ENCODE peak calls at places on chromosome 14, in eight cellular contexts. Y is upper lobe of right lung, N is astrocyte of the spinal cord, E is WERI-Rb-1, R is cardiac fibroblast, K is psoas muscle, A is heart left ventricle, Q is RWPE1. C is an unnamed sample.

GRCh38 chr14:96574633-96575191 is 72.5 kb downstream of the PAPOLA start:
- DNase-seq in R (peak; percentile 84), Y (no peak), N (peak; percentile 70), E (no peak), A (no peak), K (no peak), Q (peak; percentile 32), C (no peak)

GRCh38 chr14:100374891-100375272 is 51.7 kb downstream of the SLC25A47 start:
- DNase-seq in E (no peak), A (no peak), Q (no peak), K (no peak), Y (no peak), R (peak; percentile 35), N (peak; percentile 12), C (no peak)

GRCh38 chr14:95993768-95994592 is 45.2 kb upstream of the C14orf132 start:
- DNase-seq in K (no peak), E (peak; percentile 28), Y (no peak), R (peak; percentile 67), N (peak; percentile 53), Q (peak; percentile 66), A (peak; percentile 8), C (peak; percentile 27)

GRCh38 chr14:104724407-104724980 is 465 bp downstream of the ADSS1 start:
- DNase-seq in Y (peak; percentile 81), E (peak; percentile 40), N (no peak), K (peak; percentile 83), R (no peak), Q (no peak), A (peak; percentile 78), C (no peak)

GRCh38 chr14:75422169-75422568 is 5.7 kb upstream of the JDP2 start:
- DNase-seq in A (no peak), R (peak; percentile 88), Y (no peak), Q (peak; percentile 76), E (no peak), N (peak; percentile 44), K (no peak), C (no peak)

GRCh38 chr14:71139058-71139946 is 232.0 kb downstream of the PCNX1 start:
- DNase-seq in E (peak; percentile 53), K (peak; percentile 25), N (peak; percentile 56), Q (peak; percentile 63), R (peak; percentile 77), Y (peak; percentile 73), A (peak; percentile 36), C (peak; percentile 40)

GRCh38 chr14:70921669-70922068 is 14.4 kb downstream of the PCNX1 start:
- DNase-seq in Y (no peak), E (no peak), Q (peak; percentile 42), N (no peak), A (no peak), R (peak; percentile 44), K (no peak), C (no peak)

GRCh38 chr14:92519246-92520101 is 5.9 kb downstream of the RIN3 start:
- DNase-seq in Q (no peak), R (no peak), E (no peak), N (no peak), A (no peak), K (no peak), Y (no peak), C (no peak)

GRCh38 chr14:21056520-21057163 is 980 bp upstream of the RNASE8 start:
- DNase-seq in Y (no peak), R (peak; percentile 46), K (no peak), A (no peak), N (no peak), E (no peak), Q (no peak), C (no peak)

GRCh38 chr14:70201994-70202393 is 13.2 kb upstream of the SLC8A3 start:
- DNase-seq in N (no peak), R (no peak), Y (no peak), A (no peak), K (no peak), Q (no peak), E (no peak), C (no peak)

GRCh38 chr14:20998674-20999366 is at the start of gene SLC39A2:
- DNase-seq in Q (peak; percentile 42), R (peak; percentile 66), A (no peak), Y (no peak), E (no peak), N (peak; percentile 79), K (peak; percentile 52), C (no peak)

GRCh38 chr14:64760146-64760755 is 56.0 kb downstream of the PLEKHG3 start:
- DNase-seq in A (no peak), K (peak; percentile 61), Y (peak; percentile 77), N (peak; percentile 41), E (peak; percentile 76), R (peak; percentile 61), Q (peak; percentile 61), C (peak; percentile 57)

DNA sequence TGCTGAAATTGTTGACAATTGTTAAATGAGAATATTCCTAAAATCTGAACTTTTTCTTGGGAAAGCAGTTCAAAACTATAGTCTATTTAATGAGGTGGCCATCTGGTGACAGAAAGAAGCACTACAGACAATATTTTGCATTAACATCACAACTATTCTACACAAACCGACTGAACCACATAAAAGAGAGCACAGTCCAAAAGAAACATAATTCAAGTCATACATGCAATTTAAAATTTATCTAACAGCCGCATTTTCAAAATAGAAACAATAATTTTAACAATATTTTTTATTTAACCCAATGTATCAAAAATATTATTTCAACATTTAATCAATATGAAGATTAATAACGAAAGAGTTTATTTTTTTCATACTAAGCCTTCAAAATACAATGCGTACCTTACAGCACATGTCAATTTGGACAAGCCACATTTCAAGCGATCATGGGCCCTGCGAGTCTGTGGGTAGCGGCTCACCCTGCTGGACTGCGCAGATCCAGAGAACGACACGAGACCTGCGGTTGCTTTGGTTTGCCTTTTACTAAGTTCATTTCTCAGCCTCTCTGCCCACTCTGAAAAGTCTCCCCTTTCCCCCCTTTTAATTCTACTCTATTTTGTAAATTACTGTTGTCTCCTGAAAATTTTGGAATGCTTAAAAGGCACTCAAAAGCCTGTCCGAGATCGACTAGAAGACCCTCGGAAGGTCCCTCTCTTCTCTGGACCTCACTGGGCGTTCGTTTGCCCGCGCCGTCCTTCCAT is 941 bp upstream of the LRRC9 start:
- DNase-seq in Q (peak; percentile 44), E (peak; percentile 37), N (peak; percentile 55), R (peak; percentile 57), A (peak; percentile 9), Y (no peak), K (peak; percentile 14), C (no peak)
- TF ChIP-seq CTCF in Q (peak; percentile 73), E (peak; percentile 6), N (peak; percentile 41), R (peak; percentile 37), A (peak; percentile 16), Y (peak; percentile 40), K (peak; percentile 44), C (peak; percentile 64)

GRCh38 chr14:77097006-77097688 is 911 bp upstream of the CIPC start:
- DNase-seq in Y (no peak), K (no peak), E (no peak), N (peak; percentile 45), R (peak; percentile 57), A (no peak), Q (no peak), C (no peak)

GRCh38 chr14:77100961-77101360 is 2.9 kb downstream of the CIPC start:
- DNase-seq in Y (no peak), K (no peak), R (peak; percentile 16), E (no peak), N (no peak), A (no peak), Q (no peak), C (no peak)

GRCh38 chr14:77098470-77099353 is 654 bp downstream of the CIPC start:
- DNase-seq in R (no peak), N (no peak), Q (peak; percentile 28), A (peak; percentile 74), E (no peak), K (peak; percentile 69), Y (peak; percentile 83), C (no peak)

GRCh38 chr14:77099425-77100167 is 1.5 kb downstream of the CIPC start:
- DNase-seq in R (peak; percentile 75), N (peak; percentile 71), A (no peak), E (no peak), K (no peak), Q (peak; percentile 29), Y (no peak), C (no peak)

DNA sequence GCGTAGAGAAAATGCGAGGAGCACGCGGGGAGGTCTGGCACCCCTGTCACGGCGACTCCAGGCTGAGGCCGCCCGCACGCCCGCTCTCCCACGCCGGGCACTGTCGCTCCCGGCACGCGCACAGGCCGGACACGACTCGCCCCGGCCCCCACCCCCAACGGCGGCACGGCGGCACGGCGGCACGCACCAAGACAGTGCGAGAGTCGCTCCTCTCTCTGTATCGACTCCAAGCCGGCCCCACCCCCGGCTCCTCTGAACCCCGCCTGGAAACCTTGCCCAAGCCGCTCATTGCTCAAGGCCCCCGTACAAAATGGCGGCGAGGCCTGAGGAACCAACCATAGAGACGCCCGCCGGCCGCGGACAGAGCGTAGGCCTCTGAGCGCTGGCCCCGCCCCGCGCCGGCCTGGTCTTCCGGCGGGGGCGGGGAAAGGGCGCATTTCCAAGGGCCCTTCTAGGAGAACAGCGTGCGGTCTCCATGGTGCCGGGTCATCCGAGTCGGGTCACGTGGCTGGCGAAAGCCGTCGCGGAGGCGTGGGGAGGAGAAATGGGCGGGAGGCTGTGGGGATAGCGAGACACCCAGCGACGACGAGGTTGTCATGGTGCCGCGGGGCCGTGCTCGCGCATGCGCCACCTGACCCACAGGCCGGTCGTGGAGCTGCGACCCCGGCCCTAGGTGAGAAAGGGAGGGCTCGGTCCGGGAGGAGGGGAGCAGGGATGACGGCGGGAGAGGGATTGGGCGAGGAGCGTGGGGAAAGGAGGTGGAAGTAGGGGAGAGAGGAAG is at the start of gene CIPC:
- DNase-seq in Q (peak; percentile 98), A (peak; percentile 100), Y (peak; percentile 100), K (peak; percentile 99), R (peak; percentile 99), N (peak; percentile 99), E (peak; percentile 99), C (peak; percentile 98)
- TF ChIP-seq CTCF in Q (no peak), A (no peak), Y (no peak), K (no peak), R (no peak), N (no peak), E (no peak), C (no peak)

GRCh38 chr14:73752297-73752992 is 38.3 kb upstream of the PNMA1 start:
- DNase-seq in K (peak; percentile 63), Q (no peak), E (no peak), A (peak; percentile 75), Y (peak; percentile 72), N (peak; percentile 92), R (peak; percentile 35), C (no peak)
- TF ChIP-seq CTCF in K (peak; percentile 28), Q (no peak), E (peak; percentile 17), A (no peak), Y (peak; percentile 33), N (peak; percentile 51), R (peak; percentile 20), C (peak; percentile 24)

DNA sequence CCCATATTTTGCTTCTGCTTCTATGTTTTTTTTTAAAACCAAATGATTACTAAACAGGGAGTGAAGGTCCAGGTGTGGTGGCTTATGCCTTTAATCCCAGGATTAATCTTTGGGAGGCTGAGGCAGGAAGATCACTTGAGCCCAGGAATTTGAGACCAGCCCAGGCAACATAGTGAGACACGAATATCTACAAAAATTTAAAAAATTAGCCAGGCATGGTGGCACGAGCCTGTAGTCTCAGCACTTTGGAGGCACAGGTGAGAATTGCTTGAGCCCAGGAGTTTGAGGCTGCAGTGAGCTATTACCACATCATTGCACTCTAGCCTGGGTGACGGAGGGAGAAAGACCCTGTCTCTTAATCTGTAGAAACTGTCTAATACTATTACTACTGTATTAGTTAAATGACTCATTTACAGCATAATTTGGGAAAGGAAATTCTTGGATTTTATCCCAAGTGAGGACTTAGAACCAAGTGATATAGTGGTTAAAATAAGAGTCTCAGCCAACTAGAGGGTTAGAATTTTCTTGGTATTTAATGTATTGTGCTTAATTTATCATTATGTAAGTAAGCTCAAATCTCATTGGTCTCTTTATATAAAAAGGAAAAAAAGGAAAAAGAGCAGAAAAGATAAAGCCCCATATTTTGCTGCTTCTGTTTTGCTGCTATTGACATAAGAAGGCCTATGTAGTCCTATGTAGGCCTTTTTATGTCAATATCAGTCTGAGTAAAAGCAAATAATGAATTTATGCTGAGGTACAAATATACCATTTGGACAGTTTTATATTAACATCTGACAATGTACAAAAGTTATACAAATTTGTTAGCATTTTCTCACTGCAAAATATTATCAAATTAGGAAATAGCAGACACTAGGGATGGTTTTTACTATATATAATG is 163.4 kb downstream of the RAD51B start:
- DNase-seq in Q (no peak), N (no peak), E (peak; percentile 21), R (no peak), K (no peak), A (no peak), Y (no peak), C (no peak)
- TF ChIP-seq CTCF in Q (no peak), N (no peak), E (no peak), R (no peak), K (no peak), A (no peak), Y (no peak), C (no peak)